ENCODE peak calls at places on chromosome 1, in four cellular contexts. A, K, F and P are unnamed samples.

GRCh38 chr1:68213843-68214242 is 18.5 kb downstream of the WLS start:
- DNase-seq in A (peak), K (no peak), F (no peak), P (no peak)

GRCh38 chr1:205270764-205271163 is 43.0 kb downstream of the TMCC2 start:
- DNase-seq in A (peak), K (no peak), F (no peak), P (no peak)

GRCh38 chr1:147496571-147496970 is 44.7 kb upstream of the BCL9 start:
- DNase-seq in A (peak), K (no peak), F (no peak), P (no peak)

GRCh38 chr1:10940451-10940804 is 72.0 kb upstream of the TARDBP start:
- DNase-seq in A (no peak), K (no peak), F (no peak), P (no peak)

GRCh38 chr1:86149591-86149990 is 7.0 kb downstream of the COL24A1 start:
- DNase-seq in A (no peak), K (no peak), F (no peak), P (no peak)

GRCh38 chr1:65593516-65593915 is 173.0 kb downstream of the LEPR start:
- DNase-seq in A (no peak), K (no peak), F (no peak), P (no peak)

GRCh38 chr1:40844887-40845878 is 17.0 kb downstream of the CITED4 start:
- DNase-seq in A (no peak), K (no peak), F (no peak), P (no peak)

GRCh38 chr1:235093013-235093618 is 35.5 kb downstream of the TOMM20 start:
- DNase-seq in A (peak), K (no peak), F (peak), P (no peak)

GRCh38 chr1:237672748-237673147 is 218.0 kb downstream of the ZP4 start:
- DNase-seq in A (no peak), K (no peak), F (no peak), P (no peak)

GRCh38 chr1:9198538-9199361 is 35.8 kb upstream of the H6PD start:
- DNase-seq in A (peak), K (no peak), F (no peak), P (no peak)

GRCh38 chr1:104706631-104707147 is 957.0 kb downstream of the AMY1C start:
- DNase-seq in A (no peak), K (no peak), F (no peak), P (no peak)

GRCh38 chr1:15246960-15247614 is at the start of gene FHAD1:
- DNase-seq in A (peak), K (no peak), F (no peak), P (peak)

GRCh38 chr1:19257178-19257914 is 5.7 kb downstream of the MRTO4 start:
- DNase-seq in A (no peak), K (no peak), F (no peak), P (no peak)

GRCh38 chr1:150808851-150809250 is 791 bp upstream of the CTSK start:
- DNase-seq in A (no peak), K (no peak), F (no peak), P (no peak)

GRCh38 chr1:205199090-205199930 is 12.2 kb downstream of the DSTYK start:
- DNase-seq in A (peak), K (no peak), F (no peak), P (no peak)

GRCh38 chr1:18955442-18956188 is 861 bp downstream of the IFFO2 start:
- DNase-seq in A (no peak), K (no peak), F (no peak), P (peak)

GRCh38 chr1:99472893-99473292 is 173.0 kb upstream of the PALMD start:
- DNase-seq in A (peak), K (no peak), F (no peak), P (no peak)

GRCh38 chr1:65149391-65149729 is 1.4 kb downstream of the AK4 start:
- DNase-seq in A (no peak), K (no peak), F (no peak), P (no peak)

GRCh38 chr1:226653311-226653921 is 85.7 kb downstream of the ITPKB start:
- DNase-seq in A (no peak), K (no peak), F (no peak), P (peak)

GRCh38 chr1:24920155-24920925 is 9.7 kb downstream of the RUNX3 start:
- DNase-seq in A (peak), K (no peak), F (no peak), P (no peak)

GRCh38 chr1:62841587-62842169 is 57.7 kb downstream of the ATG4C start:
- DNase-seq in A (peak), K (peak), F (no peak), P (no peak)

GRCh38 chr1:40477680-40478057 is 579 bp downstream of the ZFP69 start:
- DNase-seq in A (peak), K (no peak), F (no peak), P (no peak)

GRCh38 chr1:54227091-54227602 is 27.2 kb downstream of the MRPL37 start:
- DNase-seq in A (peak), K (peak), F (no peak), P (no peak)

GRCh38 chr1:114956570-114956969 is 73.1 kb upstream of the TSHB start:
- DNase-seq in A (no peak), K (no peak), F (no peak), P (no peak)
- TF ChIP-seq CTCF in A (peak), K (peak), F (no peak), P (no peak)

DNA sequence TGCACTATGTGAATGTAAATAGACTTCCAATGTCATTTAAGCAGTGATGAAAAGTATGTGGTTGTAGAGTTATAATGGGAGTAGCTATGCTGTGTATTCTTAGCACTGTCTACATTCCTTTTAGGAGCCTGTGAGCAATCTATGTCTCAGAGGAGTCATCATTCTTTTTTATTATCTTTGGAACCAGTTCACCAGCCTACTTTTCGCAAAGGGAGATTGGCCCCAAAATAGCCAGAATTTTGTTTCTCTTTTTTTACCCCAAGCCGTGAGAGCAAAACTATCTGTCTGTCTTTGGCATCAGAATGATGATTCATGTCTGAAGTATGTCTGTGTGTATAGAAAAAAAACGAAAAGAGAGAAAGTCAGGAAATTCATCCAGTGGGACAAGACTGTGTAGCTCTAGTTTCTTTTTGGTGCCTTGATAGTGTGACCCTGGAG is 44.2 kb downstream of the OSBPL9 start:
- DNase-seq in A (peak), K (no peak), F (no peak), P (no peak)
- TF ChIP-seq CTCF in A (no peak), K (no peak), F (no peak), P (no peak)

GRCh38 chr1:42267904-42268303 is 67.1 kb downstream of the FOXJ3 start:
- DNase-seq in A (no peak), K (no peak), F (no peak), P (no peak)

GRCh38 chr1:42264791-42265190 is 70.2 kb downstream of the FOXJ3 start:
- DNase-seq in A (no peak), K (no peak), F (no peak), P (no peak)

GRCh38 chr1:42263019-42263418 is 72.0 kb downstream of the FOXJ3 start:
- DNase-seq in A (no peak), K (no peak), F (no peak), P (no peak)

GRCh38 chr1:42260376-42261078 is 74.5 kb downstream of the FOXJ3 start:
- DNase-seq in A (no peak), K (no peak), F (no peak), P (no peak)

GRCh38 chr1:42266253-42267135 is 68.5 kb downstream of the FOXJ3 start:
- DNase-seq in A (no peak), K (no peak), F (no peak), P (no peak)
- TF ChIP-seq CTCF in A (no peak), K (no peak), F (no peak), P (no peak)

DNA sequence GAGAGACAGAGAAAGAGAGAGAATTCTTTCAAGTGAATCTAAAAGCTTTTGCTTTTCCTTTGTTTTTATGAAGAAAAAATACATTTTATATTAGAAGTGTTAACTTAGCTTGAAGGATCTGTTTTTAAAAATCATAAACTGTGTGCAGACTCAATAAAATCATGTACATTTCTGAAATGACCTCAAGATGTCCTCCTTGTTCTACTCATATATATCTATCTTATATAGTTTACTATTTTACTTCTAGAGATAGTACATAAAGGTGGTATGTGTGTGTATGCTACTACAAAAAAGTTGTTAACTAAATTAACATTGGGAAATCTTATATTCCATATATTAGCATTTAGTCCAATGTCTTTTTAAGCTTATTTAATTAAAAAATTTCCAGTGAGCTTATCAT is 117.6 kb downstream of the PTPRC start:
- DNase-seq in A (peak), K (no peak), F (no peak), P (no peak)
- TF ChIP-seq CTCF in A (peak), K (no peak), F (peak), P (peak)

GRCh38 chr1:1032428-1032827 is 12.5 kb downstream of the AGRN start:
- DNase-seq in A (no peak), K (no peak), F (no peak), P (no peak)
- TF ChIP-seq CTCF in A (no peak), K (no peak), F (no peak), P (no peak)

GRCh38 chr1:27111771-27112573 is 43.0 kb downstream of the SLC9A1 start:
- DNase-seq in A (peak), K (peak), F (peak), P (peak)
- TF ChIP-seq CTCF in A (peak), K (peak), F (no peak), P (peak)